ENCODE peak calls at places on chromosomes 3 and 15, in four cellular contexts. One of them, this sample, is unnamed.
A peak's percentile ranks its signal among the peaks of the same experiment; 100 is the strongest.

GRCh38 chr3:71087109-71088018 is 496.2 kb downstream of the FOXP1 start:
- DNase-seq in heart left ventricle: no peak
- DNase-seq in suprapubic skin: no peak
- DNase-seq in upper lobe of left lung: no peak
- DNase-seq in this sample: no peak

GRCh38 chr3:146342971-146343370 is 92.1 kb upstream of the PLSCR4 start:
- DNase-seq in suprapubic skin: no peak
- DNase-seq in heart left ventricle: no peak
- DNase-seq in upper lobe of left lung: no peak
- DNase-seq in this sample: no peak

GRCh38 chr3:37962906-37963486 is 27.6 kb upstream of the VILL start:
- DNase-seq in upper lobe of left lung: no peak
- DNase-seq in suprapubic skin: no peak
- DNase-seq in heart left ventricle: no peak
- DNase-seq in this sample: no peak

GRCh38 chr15:71278989-71279756 is 163.9 kb downstream of the THSD4 start:
- DNase-seq in upper lobe of left lung: no peak
- DNase-seq in heart left ventricle: peak; percentile 15
- DNase-seq in suprapubic skin: peak; percentile 81
- DNase-seq in this sample: peak; percentile 91

GRCh38 chr15:75229191-75230015 is 27.7 kb downstream of the C15orf39 start:
- DNase-seq in heart left ventricle: no peak
- DNase-seq in upper lobe of left lung: no peak
- DNase-seq in suprapubic skin: no peak
- DNase-seq in this sample: no peak

GRCh38 chr3:174197416-174197815 is 661.7 kb upstream of the NAALADL2 start:
- DNase-seq in upper lobe of left lung: no peak
- DNase-seq in suprapubic skin: no peak
- DNase-seq in heart left ventricle: no peak
- DNase-seq in this sample: no peak

GRCh38 chr3:43893721-43894120 is 203.0 kb downstream of the ABHD5 start:
- DNase-seq in heart left ventricle: no peak
- DNase-seq in upper lobe of left lung: no peak
- DNase-seq in suprapubic skin: no peak
- DNase-seq in this sample: no peak

GRCh38 chr3:190127207-190127606 is 6.5 kb upstream of the P3H2 start:
- DNase-seq in upper lobe of left lung: no peak
- DNase-seq in heart left ventricle: no peak
- DNase-seq in suprapubic skin: no peak
- DNase-seq in this sample: no peak

GRCh38 chr15:78308422-78309021 is 9.1 kb upstream of the SKIC8 start:
- DNase-seq in suprapubic skin: no peak
- DNase-seq in heart left ventricle: peak; percentile 54
- DNase-seq in upper lobe of left lung: peak; percentile 73
- DNase-seq in this sample: peak; percentile 51

GRCh38 chr15:91202510-91202909 is 102.5 kb downstream of the SV2B start:
- DNase-seq in heart left ventricle: no peak
- DNase-seq in upper lobe of left lung: no peak
- DNase-seq in suprapubic skin: no peak
- DNase-seq in this sample: no peak

GRCh38 chr15:97686324-97686723 is 274.2 kb upstream of the ARRDC4 start:
- DNase-seq in upper lobe of left lung: no peak
- DNase-seq in heart left ventricle: no peak
- DNase-seq in suprapubic skin: no peak
- DNase-seq in this sample: no peak

GRCh38 chr15:85088300-85088699 is 106.6 kb downstream of the PDE8A start:
- DNase-seq in suprapubic skin: no peak
- DNase-seq in heart left ventricle: no peak
- DNase-seq in upper lobe of left lung: no peak
- DNase-seq in this sample: no peak

GRCh38 chr3:182045721-182046120 is 334.0 kb downstream of the SOX2 start:
- DNase-seq in heart left ventricle: no peak
- DNase-seq in suprapubic skin: no peak
- DNase-seq in upper lobe of left lung: no peak
- DNase-seq in this sample: no peak

GRCh38 chr3:172868565-172869172 is 118.1 kb downstream of the ECT2 start:
- DNase-seq in suprapubic skin: no peak
- DNase-seq in heart left ventricle: no peak
- DNase-seq in upper lobe of left lung: no peak
- DNase-seq in this sample: no peak

GRCh38 chr3:110767838-110768237 is 303.8 kb upstream of the NECTIN3 start:
- DNase-seq in upper lobe of left lung: no peak
- DNase-seq in heart left ventricle: no peak
- DNase-seq in suprapubic skin: no peak
- DNase-seq in this sample: no peak

GRCh38 chr3:42159706-42160472 is 68.7 kb downstream of the TRAK1 start:
- DNase-seq in suprapubic skin: no peak
- DNase-seq in heart left ventricle: peak; percentile 47
- DNase-seq in upper lobe of left lung: peak; percentile 88
- DNase-seq in this sample: peak; percentile 13

DNA sequence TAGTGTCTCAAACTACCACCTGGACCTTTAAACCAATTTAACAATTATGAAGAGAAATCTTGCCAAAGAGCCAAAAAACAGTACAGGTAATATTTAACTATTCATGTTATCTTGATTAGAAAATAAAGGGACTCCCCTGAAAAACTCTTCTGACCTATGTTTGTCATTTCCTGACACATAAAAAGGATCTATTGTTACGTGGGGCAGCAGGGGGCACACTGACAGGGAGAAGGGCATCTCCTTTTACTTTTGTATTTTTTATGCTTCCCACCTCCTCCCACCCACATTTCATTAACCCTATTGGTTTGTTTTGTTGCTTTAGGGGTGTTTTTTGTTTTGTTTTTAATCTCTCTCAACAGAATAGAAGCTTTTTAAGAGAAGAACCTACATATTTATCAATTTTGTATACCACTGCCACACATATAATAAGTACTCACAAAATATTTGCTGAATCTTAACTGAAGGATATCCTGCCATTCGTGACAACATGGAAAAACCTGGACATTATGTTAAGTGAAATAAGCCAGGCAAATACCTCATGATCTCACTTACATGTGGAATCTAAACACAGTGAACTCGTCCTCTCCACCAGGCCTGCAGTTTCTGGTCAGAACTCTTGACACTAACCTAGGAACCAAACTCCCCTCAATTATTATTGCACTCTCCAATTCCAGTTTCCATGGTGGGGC is 17.7 kb downstream of the STAG1 start:
- DNase-seq in suprapubic skin: no peak
- DNase-seq in heart left ventricle: no peak
- DNase-seq in upper lobe of left lung: no peak
- DNase-seq in this sample: no peak
- H3K4me1 ChIP-seq in suprapubic skin: peaks cover 31% of the 10 kb centered on the region
- H3K4me1 ChIP-seq in heart left ventricle: peaks cover 31% of the 10 kb centered on the region
- H3K4me1 ChIP-seq in upper lobe of left lung: peaks cover 24% of the 10 kb centered on the region
- H3K4me1 ChIP-seq in this sample: peaks cover 4% of the 10 kb centered on the region

GRCh38 chr3:79361748-79362378 is 405.9 kb downstream of the ROBO1 start:
- DNase-seq in heart left ventricle: no peak
- DNase-seq in suprapubic skin: no peak
- DNase-seq in upper lobe of left lung: no peak
- DNase-seq in this sample: no peak
- TF ChIP-seq POLR2A in heart left ventricle: no peak
- TF ChIP-seq POLR2A in suprapubic skin: no peak
- TF ChIP-seq POLR2A in upper lobe of left lung: no peak
- TF ChIP-seq POLR2A in this sample: no peak

DNA sequence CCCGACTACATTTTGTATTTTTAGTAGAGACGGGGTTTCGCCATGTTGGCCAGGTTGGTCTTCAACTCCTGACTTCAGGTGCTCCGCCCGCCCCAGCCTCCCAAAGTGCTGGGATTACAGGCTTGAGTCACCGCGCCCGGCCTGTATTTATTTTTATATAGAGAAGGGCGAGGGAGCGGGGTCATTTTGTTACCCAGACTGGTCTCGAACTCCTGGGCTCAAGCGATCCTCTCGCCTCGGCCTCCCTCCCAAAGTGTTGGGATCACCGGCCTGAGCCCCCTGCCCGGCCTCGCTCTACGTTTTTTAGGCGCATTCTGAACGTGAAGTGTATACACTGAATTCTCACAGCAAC is 514 bp upstream of the PPP4R2 start:
- DNase-seq in heart left ventricle: peak; percentile 10
- DNase-seq in suprapubic skin: no peak
- DNase-seq in upper lobe of left lung: no peak
- DNase-seq in this sample: peak; percentile 22
- H3K4me3 ChIP-seq in heart left ventricle: peak overlapping the region; percentile 86
- H3K4me3 ChIP-seq in suprapubic skin: peak overlapping the region; percentile 92
- H3K4me3 ChIP-seq in upper lobe of left lung: peak overlapping the region; percentile 65
- H3K4me3 ChIP-seq in this sample: peak overlapping the region; percentile 93

GRCh38 chr3:100007313-100007712 is 107.0 kb downstream of the FILIP1L start:
- DNase-seq in suprapubic skin: no peak
- DNase-seq in upper lobe of left lung: no peak
- DNase-seq in heart left ventricle: no peak
- DNase-seq in this sample: no peak

GRCh38 chr3:100004931-100005330 is 109.4 kb downstream of the FILIP1L start:
- DNase-seq in suprapubic skin: no peak
- DNase-seq in upper lobe of left lung: no peak
- DNase-seq in heart left ventricle: peak; percentile 19
- DNase-seq in this sample: no peak

GRCh38 chr3:100006570-100007271 is 107.6 kb downstream of the FILIP1L start:
- DNase-seq in suprapubic skin: no peak
- DNase-seq in upper lobe of left lung: no peak
- DNase-seq in heart left ventricle: no peak
- DNase-seq in this sample: no peak

GRCh38 chr3:100003609-100004503 is 110.4 kb downstream of the FILIP1L start:
- DNase-seq in heart left ventricle: no peak
- DNase-seq in suprapubic skin: no peak
- DNase-seq in upper lobe of left lung: no peak
- DNase-seq in this sample: no peak

DNA sequence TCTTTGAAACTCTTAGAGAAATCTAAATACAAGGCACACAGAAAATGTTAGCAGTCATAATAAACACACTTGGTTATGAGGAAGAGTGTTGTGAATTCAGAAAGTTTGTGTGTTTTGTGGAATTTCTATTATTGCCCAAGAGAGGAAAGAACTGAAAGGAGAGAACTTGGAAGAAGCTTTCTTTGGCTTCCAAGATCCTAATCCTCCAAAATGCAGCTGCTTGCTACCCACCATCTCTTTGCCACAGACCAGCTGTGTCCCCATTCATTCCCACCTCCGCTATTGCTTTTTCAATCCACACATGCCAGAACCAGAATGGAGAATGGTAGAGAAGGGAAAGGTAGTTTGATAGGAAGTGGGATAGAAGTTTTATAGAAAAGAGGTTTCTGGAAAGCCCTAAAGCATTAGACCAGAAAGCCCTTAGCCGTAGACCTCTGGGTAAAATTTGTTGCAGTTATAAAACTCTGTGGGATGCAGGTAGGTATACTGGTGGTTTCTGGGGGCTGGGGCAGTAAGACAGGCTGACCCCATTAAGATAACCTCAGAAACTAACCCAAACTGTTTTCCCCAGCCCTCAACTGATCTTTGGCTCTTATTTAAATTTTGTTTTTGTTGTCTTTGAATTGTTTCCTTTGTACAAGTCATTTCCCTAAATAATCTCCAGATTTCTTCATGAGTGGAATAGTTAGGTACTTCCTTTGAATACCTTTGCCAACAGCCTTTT is 108.5 kb downstream of the FILIP1L start:
- DNase-seq in heart left ventricle: no peak
- DNase-seq in upper lobe of left lung: no peak
- DNase-seq in suprapubic skin: no peak
- DNase-seq in this sample: no peak
- H3K4me1 ChIP-seq in heart left ventricle: peaks cover 54% of the 10 kb centered on the region
- H3K4me1 ChIP-seq in upper lobe of left lung: peaks cover 12% of the 10 kb centered on the region
- H3K4me1 ChIP-seq in suprapubic skin: peaks cover 44% of the 10 kb centered on the region
- H3K4me1 ChIP-seq in this sample: peaks cover 13% of the 10 kb centered on the region

This sample was measured in tibial nerve.